ENCODE peak calls at places on chromosomes 11 and 22, in six cellular contexts. U is adrenal gland, S is mammary epithelial cell, C is Peyer's patch, W is AG09309, H is left ventricle myocardium inferior. X is an unnamed sample.

GRCh38 chr11:123041185-123041584 is 20.8 kb downstream of the HSPA8 start:
- DNase-seq in U (no peak), S (no peak), C (no peak), W (no peak), H (no peak), X (no peak)

GRCh38 chr22:41984006-41984405 is 14.6 kb upstream of the WBP2NL start:
- DNase-seq in U (no peak), S (no peak), C (no peak), W (no peak), H (no peak), X (no peak)

GRCh38 chr22:19962246-19962908 is 20.8 kb upstream of the TXNRD2 start:
- DNase-seq in U (peak), S (peak), C (peak), W (no peak), H (peak), X (peak)

GRCh38 chr11:103659138-103659734 is 377.2 kb upstream of the DDI1 start:
- DNase-seq in U (no peak), S (peak), C (no peak), W (no peak), H (no peak), X (no peak)

GRCh38 chr11:80157447-80157846 is 716.6 kb upstream of the TENM4 start:
- DNase-seq in U (no peak), S (no peak), C (no peak), W (no peak), H (no peak), X (no peak)

GRCh38 chr11:266676-267439 is 11.3 kb upstream of the NLRP6 start:
- DNase-seq in U (no peak), S (no peak), C (no peak), W (no peak), H (no peak), X (no peak)

GRCh38 chr11:128215238-128215882 is 372.0 kb downstream of the ETS1 start:
- DNase-seq in U (no peak), S (no peak), C (no peak), W (no peak), H (no peak), X (no peak)

GRCh38 chr22:24543068-24543675 is 11.8 kb downstream of the GUCD1 start:
- DNase-seq in U (no peak), S (no peak), C (no peak), W (no peak), H (no peak), X (no peak)

GRCh38 chr11:48001438-48002021 is 21.2 kb downstream of the PTPRJ start:
- DNase-seq in U (no peak), S (no peak), C (peak), W (peak), H (no peak), X (no peak)

GRCh38 chr11:11056316-11056715 is 198.5 kb upstream of the ZBED5 start:
- DNase-seq in U (no peak), S (no peak), C (no peak), W (no peak), H (no peak), X (no peak)

GRCh38 chr11:130608267-130608666 is 159.8 kb downstream of the ADAMTS15 start:
- DNase-seq in U (no peak), S (no peak), C (no peak), W (no peak), H (no peak), X (no peak)

GRCh38 chr11:16924462-16924825 is 89.8 kb downstream of the PLEKHA7 start:
- DNase-seq in U (no peak), S (no peak), C (no peak), W (no peak), H (no peak), X (no peak)
- H3K4me3 ChIP-seq in U (no peak), S (peak), C (peak), W (no peak), H (peak), X (peak)

GRCh38 chr22:40463727-40464126 is 93.3 kb downstream of the SGSM3 start:
- DNase-seq in U (no peak), S (no peak), C (no peak), W (no peak), H (no peak), X (no peak)

GRCh38 chr22:40462195-40462988 is 92.0 kb downstream of the SGSM3 start:
- DNase-seq in U (no peak), S (no peak), C (peak), W (no peak), H (no peak), X (no peak)

GRCh38 chr22:40463017-40463631 is 92.7 kb downstream of the SGSM3 start:
- DNase-seq in U (no peak), S (no peak), C (peak), W (no peak), H (no peak), X (no peak)

GRCh38 chr22:40469181-40469580 is 98.8 kb downstream of the SGSM3 start:
- DNase-seq in U (no peak), S (no peak), C (no peak), W (no peak), H (no peak), X (no peak)

DNA sequence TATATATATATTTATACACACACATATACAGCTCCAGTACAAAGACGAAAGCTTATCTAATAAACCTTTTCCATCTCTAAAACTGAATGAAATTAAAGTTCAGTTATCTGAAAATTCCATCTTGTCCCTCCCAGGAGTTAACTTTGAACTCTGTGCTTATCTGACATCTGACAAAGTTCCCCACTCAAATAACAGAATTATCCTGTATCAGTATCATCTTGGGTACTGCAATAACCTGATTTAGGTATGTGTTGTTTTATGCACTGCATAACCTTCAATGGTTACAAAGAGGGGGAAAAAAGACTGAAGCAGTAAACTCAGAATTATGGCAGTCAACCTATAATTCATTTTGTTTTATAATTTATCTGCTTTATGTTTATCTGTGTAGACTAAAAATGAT is 96.6 kb downstream of the SGSM3 start:
- DNase-seq in U (no peak), S (no peak), C (no peak), W (no peak), H (no peak), X (no peak)
- H3K4me3 ChIP-seq in U (no peak), S (no peak), C (no peak), W (no peak), H (no peak), X (no peak)

GRCh38 chr11:76382209-76382608 is 1.1 kb downstream of the GVQW3 start:
- DNase-seq in U (no peak), S (no peak), C (no peak), W (no peak), H (no peak), X (no peak)
- H3K4me3 ChIP-seq in U (no peak), S (no peak), C (no peak), W (no peak), H (peak), X (no peak)

DNA sequence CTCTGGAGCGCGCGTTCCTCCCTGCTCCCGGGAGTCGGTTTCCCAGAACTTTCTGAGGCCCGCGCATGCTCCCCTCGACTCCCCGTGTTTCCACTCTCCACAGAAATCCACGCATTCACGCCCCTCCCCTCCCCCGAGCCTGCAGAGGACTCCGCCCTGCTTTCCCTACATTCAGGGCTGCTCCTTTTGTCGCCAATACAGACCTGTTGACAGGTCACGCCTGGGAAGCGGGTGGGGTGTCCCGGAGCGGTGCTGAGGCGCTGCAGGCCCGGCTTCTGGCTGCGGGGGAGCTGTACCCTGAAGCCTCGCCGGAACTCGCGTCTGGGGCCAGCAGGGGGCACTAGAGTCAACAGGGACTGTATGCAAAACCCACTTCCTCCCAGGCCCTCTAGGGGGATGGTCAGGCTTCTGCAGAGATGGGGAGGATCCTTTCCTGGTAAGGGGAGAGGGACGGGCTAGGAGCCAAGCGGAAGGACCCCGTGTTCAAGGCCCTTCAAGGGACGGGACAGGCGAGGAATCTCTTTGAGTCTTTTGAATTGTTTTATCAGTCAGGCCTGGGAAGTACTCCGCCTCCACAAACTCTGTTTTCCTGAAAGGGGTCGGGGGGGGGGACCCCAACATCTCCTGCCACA is at the start of gene PRAME:
- DNase-seq in U (peak), S (no peak), C (peak), W (no peak), H (peak), X (no peak)
- H3K4me3 ChIP-seq in U (no peak), S (no peak), C (no peak), W (no peak), H (no peak), X (no peak)

DNA sequence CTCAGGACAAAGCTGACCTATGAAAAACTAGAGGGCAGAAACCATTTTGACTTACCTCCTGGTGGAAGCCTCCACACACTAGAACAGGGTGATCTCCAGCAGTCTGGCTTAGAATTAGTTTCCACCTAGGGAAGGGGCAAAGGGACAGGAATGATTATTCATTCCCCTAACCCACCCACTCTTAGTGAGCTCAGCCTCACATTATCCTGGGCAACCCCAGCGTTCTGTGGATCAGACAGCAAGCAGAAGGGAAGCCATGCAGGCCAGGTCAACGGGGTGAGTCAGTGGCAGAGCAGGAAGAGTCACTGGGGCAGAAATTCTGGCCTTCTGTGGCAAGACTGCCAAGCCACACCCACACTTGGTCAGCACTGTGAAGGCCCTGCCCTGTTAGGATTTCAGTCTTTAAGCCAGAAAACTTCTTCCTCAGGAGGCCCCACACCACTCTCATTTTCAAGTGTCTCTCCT is 10.5 kb downstream of the NUMA1 start:
- DNase-seq in U (peak), S (peak), C (peak), W (peak), H (peak), X (peak)
- H3K4me3 ChIP-seq in U (no peak), S (peak), C (no peak), W (no peak), H (peak), X (no peak)

DNA sequence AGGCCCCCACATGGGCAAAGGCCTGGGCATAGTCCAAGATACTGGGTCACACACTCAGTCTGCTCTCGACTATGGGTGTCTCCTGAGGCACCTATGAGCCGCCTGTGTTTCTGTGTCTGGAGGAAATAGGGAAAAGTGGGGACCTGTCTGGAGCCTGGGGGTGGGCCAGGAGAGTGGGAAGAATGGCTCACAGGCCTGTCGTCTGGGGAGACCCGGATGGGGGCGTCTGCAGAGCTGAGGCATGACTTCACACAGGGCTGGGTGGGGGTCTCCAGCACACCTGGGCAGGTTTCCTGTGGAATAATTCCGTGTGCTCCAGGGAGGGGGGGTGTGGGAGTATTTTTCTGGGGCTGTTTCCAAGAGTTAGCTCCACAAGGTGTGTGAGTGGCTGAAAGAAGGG is 2.5 kb upstream of the MN1 start:
- DNase-seq in U (no peak), S (no peak), C (no peak), W (no peak), H (no peak), X (no peak)
- H3K4me3 ChIP-seq in U (no peak), S (no peak), C (no peak), W (no peak), H (no peak), X (no peak)

GRCh38 chr22:38655532-38656255 is 498 bp downstream of the FAM227A start:
- DNase-seq in U (no peak), S (no peak), C (no peak), W (no peak), H (no peak), X (no peak)

GRCh38 chr22:38653741-38654140 is 2.5 kb downstream of the FAM227A start:
- DNase-seq in U (no peak), S (no peak), C (no peak), W (no peak), H (no peak), X (no peak)

GRCh38 chr22:38657248-38657909 is 941 bp downstream of the CBY1 start:
- DNase-seq in U (peak), S (peak), C (peak), W (no peak), H (no peak), X (peak)

GRCh38 chr22:38652858-38653257 is 3.3 kb downstream of the FAM227A start:
- DNase-seq in U (no peak), S (no peak), C (no peak), W (no peak), H (no peak), X (peak)

GRCh38 chr22:38656256-38657148 is at the start of the genes CBY1 and FAM227A:
- DNase-seq in U (peak), S (peak), C (peak), W (peak), H (peak), X (peak)
- H3K4me3 ChIP-seq in U (peak), S (peak), C (peak), W (peak), H (peak), X (peak)

GRCh38 chr22:18091916-18092526 is 14.2 kb downstream of the PEX26 start:
- DNase-seq in U (peak), S (peak), C (peak), W (no peak), H (peak), X (peak)
- H3K4me3 ChIP-seq in U (no peak), S (peak), C (peak), W (no peak), H (peak), X (no peak)

X was measured in epithelial cell of esophagus.